ENCODE peak calls at places on chromosomes 1 and 21, in four cellular contexts. One of them, this sample, is unnamed.

GRCh38 chr1:96901783-96902363 is 180.3 kb downstream of the PTBP2 start:
- DNase-seq in NCI-H1417: no peak
- DNase-seq in AG09319: no peak
- DNase-seq in H4: no peak
- DNase-seq in this sample: no peak

GRCh38 chr1:235835226-235835625 is 31.5 kb downstream of the LYST start:
- DNase-seq in NCI-H1417: no peak
- DNase-seq in AG09319: peak
- DNase-seq in H4: no peak
- DNase-seq in this sample: no peak

GRCh38 chr1:182051938-182052337 is 9.6 kb downstream of the ZNF648 start:
- DNase-seq in NCI-H1417: no peak
- DNase-seq in AG09319: no peak
- DNase-seq in H4: no peak
- DNase-seq in this sample: no peak

GRCh38 chr1:76266762-76267161 is 192.2 kb downstream of the ST6GALNAC3 start:
- DNase-seq in NCI-H1417: no peak
- DNase-seq in AG09319: no peak
- DNase-seq in H4: no peak
- DNase-seq in this sample: no peak

GRCh38 chr1:18302788-18303413 is 177.8 kb upstream of the KLHDC7A start:
- DNase-seq in NCI-H1417: peak
- DNase-seq in AG09319: no peak
- DNase-seq in H4: no peak
- DNase-seq in this sample: no peak

GRCh38 chr1:95382385-95382784 is 148.4 kb downstream of the RWDD3 start:
- DNase-seq in NCI-H1417: peak
- DNase-seq in AG09319: no peak
- DNase-seq in H4: no peak
- DNase-seq in this sample: no peak

GRCh38 chr1:153288634-153289275 is 24.0 kb downstream of the PGLYRP3 start:
- DNase-seq in NCI-H1417: no peak
- DNase-seq in AG09319: no peak
- DNase-seq in H4: peak
- DNase-seq in this sample: no peak

GRCh38 chr21:45575993-45576837 is 34.0 kb upstream of the SLC19A1 start:
- DNase-seq in NCI-H1417: no peak
- DNase-seq in AG09319: no peak
- DNase-seq in H4: no peak
- DNase-seq in this sample: no peak

GRCh38 chr1:84758968-84759491 is 68.8 kb upstream of the SSX2IP start:
- DNase-seq in NCI-H1417: peak
- DNase-seq in AG09319: no peak
- DNase-seq in H4: peak
- DNase-seq in this sample: no peak

GRCh38 chr1:79090985-79091384 is 84.5 kb upstream of the ADGRL4 start:
- DNase-seq in NCI-H1417: no peak
- DNase-seq in AG09319: no peak
- DNase-seq in H4: no peak
- DNase-seq in this sample: no peak

GRCh38 chr1:236654511-236654910 is 31.8 kb upstream of the ACTN2 start:
- DNase-seq in NCI-H1417: no peak
- DNase-seq in AG09319: no peak
- DNase-seq in H4: no peak
- DNase-seq in this sample: no peak

GRCh38 chr1:113219377-113219776 is 146.4 kb downstream of the LRIG2 start:
- DNase-seq in NCI-H1417: no peak
- DNase-seq in AG09319: no peak
- DNase-seq in H4: no peak
- DNase-seq in this sample: no peak

GRCh38 chr1:206464456-206464964 is 5.8 kb upstream of the IKBKE start:
- DNase-seq in NCI-H1417: no peak
- DNase-seq in AG09319: peak
- DNase-seq in H4: peak
- DNase-seq in this sample: no peak

GRCh38 chr1:227903614-227904501 is 43.9 kb downstream of the WNT9A start:
- DNase-seq in NCI-H1417: no peak
- DNase-seq in AG09319: no peak
- DNase-seq in H4: no peak
- DNase-seq in this sample: no peak

GRCh38 chr1:1990222-1990621 is 13.4 kb downstream of the CFAP74 start:
- DNase-seq in NCI-H1417: no peak
- DNase-seq in AG09319: no peak
- DNase-seq in H4: no peak
- DNase-seq in this sample: no peak

GRCh38 chr1:3192825-3193224 is 123.8 kb downstream of the PRDM16 start:
- DNase-seq in NCI-H1417: no peak
- DNase-seq in AG09319: no peak
- DNase-seq in H4: no peak
- DNase-seq in this sample: no peak

GRCh38 chr1:84907095-84907827 is 14.3 kb upstream of the LPAR3 start:
- DNase-seq in NCI-H1417: no peak
- DNase-seq in AG09319: no peak
- DNase-seq in H4: no peak
- DNase-seq in this sample: no peak

GRCh38 chr1:184025242-184025675 is 12.3 kb downstream of the COLGALT2 start:
- DNase-seq in NCI-H1417: no peak
- DNase-seq in AG09319: peak
- DNase-seq in H4: peak
- DNase-seq in this sample: no peak

GRCh38 chr1:39272027-39272790 is 67.7 kb downstream of the MACF1 start:
- DNase-seq in NCI-H1417: peak
- DNase-seq in AG09319: no peak
- DNase-seq in H4: no peak
- DNase-seq in this sample: no peak

GRCh38 chr1:38418195-38419030 is 371.8 kb upstream of the POU3F1 start:
- DNase-seq in NCI-H1417: no peak
- DNase-seq in AG09319: no peak
- DNase-seq in H4: no peak
- DNase-seq in this sample: no peak

This sample was measured in SJSA1.